ENCODE peak calls at places on chromosomes 13 and 19, in ten cellular contexts. One of them, this sample, is unnamed. For H3K27me3, the result is how much of the 10 kb centered on the place peaks cover.

GRCh38 chr19:39498262-39499081 is at the start of gene DLL3:
- DNase-seq in left lung: no peak
- DNase-seq in lower lobe of right lung: no peak
- DNase-seq in uterus: no peak
- DNase-seq in tibial artery: no peak
- DNase-seq in brain microvascular endothelial cell: peak
- DNase-seq in fibroblast of lung: no peak
- DNase-seq in dorsolateral prefrontal cortex: no peak
- DNase-seq in IMR-90: peak
- DNase-seq in CD4-positive, alpha-beta memory T cell: no peak
- DNase-seq in this sample: no peak

GRCh38 chr13:102650444-102650843 is 44.4 kb downstream of the METTL21C start:
- DNase-seq in uterus: no peak
- DNase-seq in fibroblast of lung: no peak
- DNase-seq in dorsolateral prefrontal cortex: no peak
- DNase-seq in lower lobe of right lung: no peak
- DNase-seq in IMR-90: no peak
- DNase-seq in left lung: no peak
- DNase-seq in brain microvascular endothelial cell: no peak
- DNase-seq in CD4-positive, alpha-beta memory T cell: no peak
- DNase-seq in tibial artery: no peak
- DNase-seq in this sample: no peak

GRCh38 chr19:7793493-7793892 is 30.4 kb downstream of the CLEC4M start:
- DNase-seq in brain microvascular endothelial cell: no peak
- DNase-seq in fibroblast of lung: no peak
- DNase-seq in left lung: no peak
- DNase-seq in uterus: no peak
- DNase-seq in IMR-90: no peak
- DNase-seq in lower lobe of right lung: no peak
- DNase-seq in CD4-positive, alpha-beta memory T cell: no peak
- DNase-seq in tibial artery: no peak
- DNase-seq in dorsolateral prefrontal cortex: no peak
- DNase-seq in this sample: no peak

GRCh38 chr13:111230385-111230930 is 90.0 kb upstream of the TEX29 start:
- DNase-seq in dorsolateral prefrontal cortex: no peak
- DNase-seq in uterus: no peak
- DNase-seq in tibial artery: no peak
- DNase-seq in CD4-positive, alpha-beta memory T cell: no peak
- DNase-seq in left lung: peak
- DNase-seq in lower lobe of right lung: no peak
- DNase-seq in brain microvascular endothelial cell: no peak
- DNase-seq in IMR-90: no peak
- DNase-seq in fibroblast of lung: no peak
- DNase-seq in this sample: no peak

GRCh38 chr13:100394005-100394695 is 194.4 kb downstream of the GGACT start:
- DNase-seq in lower lobe of right lung: no peak
- DNase-seq in brain microvascular endothelial cell: peak
- DNase-seq in uterus: no peak
- DNase-seq in dorsolateral prefrontal cortex: no peak
- DNase-seq in IMR-90: peak
- DNase-seq in CD4-positive, alpha-beta memory T cell: peak
- DNase-seq in fibroblast of lung: peak
- DNase-seq in left lung: no peak
- DNase-seq in tibial artery: no peak
- DNase-seq in this sample: no peak

GRCh38 chr19:4061178-4061682 is 5.5 kb downstream of the ZBTB7A start:
- DNase-seq in fibroblast of lung: no peak
- DNase-seq in uterus: peak
- DNase-seq in CD4-positive, alpha-beta memory T cell: no peak
- DNase-seq in lower lobe of right lung: peak
- DNase-seq in IMR-90: no peak
- DNase-seq in brain microvascular endothelial cell: no peak
- DNase-seq in tibial artery: peak
- DNase-seq in left lung: peak
- DNase-seq in dorsolateral prefrontal cortex: no peak
- DNase-seq in this sample: peak

GRCh38 chr19:44549507-44549906 is 20.0 kb upstream of the CEACAM20 start:
- DNase-seq in IMR-90: no peak
- DNase-seq in CD4-positive, alpha-beta memory T cell: no peak
- DNase-seq in dorsolateral prefrontal cortex: no peak
- DNase-seq in left lung: no peak
- DNase-seq in tibial artery: no peak
- DNase-seq in uterus: no peak
- DNase-seq in lower lobe of right lung: no peak
- DNase-seq in brain microvascular endothelial cell: no peak
- DNase-seq in fibroblast of lung: no peak
- DNase-seq in this sample: no peak

GRCh38 chr13:36282818-36283432 is 14.7 kb downstream of the CCDC169 start:
- DNase-seq in IMR-90: peak
- DNase-seq in brain microvascular endothelial cell: no peak
- DNase-seq in left lung: no peak
- DNase-seq in uterus: no peak
- DNase-seq in lower lobe of right lung: no peak
- DNase-seq in dorsolateral prefrontal cortex: no peak
- DNase-seq in CD4-positive, alpha-beta memory T cell: peak
- DNase-seq in tibial artery: no peak
- DNase-seq in fibroblast of lung: peak
- DNase-seq in this sample: no peak

GRCh38 chr19:41641879-41642485 is 15.1 kb upstream of the CEACAM4 start:
- DNase-seq in fibroblast of lung: peak
- DNase-seq in left lung: no peak
- DNase-seq in CD4-positive, alpha-beta memory T cell: peak
- DNase-seq in IMR-90: peak
- DNase-seq in tibial artery: no peak
- DNase-seq in uterus: no peak
- DNase-seq in dorsolateral prefrontal cortex: peak
- DNase-seq in lower lobe of right lung: peak
- DNase-seq in brain microvascular endothelial cell: peak
- DNase-seq in this sample: peak

GRCh38 chr13:33135097-33135496 is 118.9 kb downstream of the KL start:
- DNase-seq in uterus: no peak
- DNase-seq in CD4-positive, alpha-beta memory T cell: no peak
- DNase-seq in lower lobe of right lung: no peak
- DNase-seq in left lung: no peak
- DNase-seq in tibial artery: no peak
- DNase-seq in brain microvascular endothelial cell: no peak
- DNase-seq in IMR-90: no peak
- DNase-seq in fibroblast of lung: no peak
- DNase-seq in dorsolateral prefrontal cortex: no peak
- DNase-seq in this sample: no peak

GRCh38 chr19:41624515-41624914 is 2.4 kb downstream of the CEACAM4 start:
- DNase-seq in tibial artery: no peak
- DNase-seq in uterus: no peak
- DNase-seq in CD4-positive, alpha-beta memory T cell: no peak
- DNase-seq in dorsolateral prefrontal cortex: no peak
- DNase-seq in fibroblast of lung: no peak
- DNase-seq in IMR-90: no peak
- DNase-seq in lower lobe of right lung: no peak
- DNase-seq in left lung: no peak
- DNase-seq in brain microvascular endothelial cell: no peak
- DNase-seq in this sample: no peak

GRCh38 chr19:46350758-46351159 is 3.9 kb downstream of the PPP5C start:
- DNase-seq in tibial artery: no peak
- DNase-seq in dorsolateral prefrontal cortex: no peak
- DNase-seq in lower lobe of right lung: no peak
- DNase-seq in uterus: no peak
- DNase-seq in left lung: no peak
- DNase-seq in CD4-positive, alpha-beta memory T cell: no peak
- DNase-seq in fibroblast of lung: no peak
- DNase-seq in IMR-90: no peak
- DNase-seq in brain microvascular endothelial cell: no peak
- DNase-seq in this sample: no peak

GRCh38 chr13:51501592-51502205 is 48.9 kb upstream of the INTS6 start:
- DNase-seq in uterus: no peak
- DNase-seq in CD4-positive, alpha-beta memory T cell: no peak
- DNase-seq in dorsolateral prefrontal cortex: no peak
- DNase-seq in lower lobe of right lung: no peak
- DNase-seq in fibroblast of lung: peak
- DNase-seq in left lung: no peak
- DNase-seq in brain microvascular endothelial cell: no peak
- DNase-seq in tibial artery: no peak
- DNase-seq in IMR-90: peak
- DNase-seq in this sample: no peak

GRCh38 chr13:27504126-27504525 is 53.8 kb upstream of the MTIF3 start:
- DNase-seq in IMR-90: no peak
- DNase-seq in fibroblast of lung: no peak
- DNase-seq in CD4-positive, alpha-beta memory T cell: no peak
- DNase-seq in brain microvascular endothelial cell: no peak
- DNase-seq in left lung: no peak
- DNase-seq in dorsolateral prefrontal cortex: no peak
- DNase-seq in tibial artery: no peak
- DNase-seq in uterus: no peak
- DNase-seq in lower lobe of right lung: no peak
- DNase-seq in this sample: no peak
- H3K27ac ChIP-seq in IMR-90: no peak
- H3K27ac ChIP-seq in fibroblast of lung: no peak
- H3K27ac ChIP-seq in CD4-positive, alpha-beta memory T cell: no peak
- H3K27ac ChIP-seq in brain microvascular endothelial cell: no peak
- H3K27ac ChIP-seq in left lung: no peak
- H3K27ac ChIP-seq in dorsolateral prefrontal cortex: no peak
- H3K27ac ChIP-seq in tibial artery: no peak
- H3K27ac ChIP-seq in uterus: no peak
- H3K27ac ChIP-seq in lower lobe of right lung: no peak
- H3K27ac ChIP-seq in this sample: no peak

GRCh38 chr19:16265205-16265604 is 59.4 kb upstream of the KLF2 start:
- DNase-seq in IMR-90: no peak
- DNase-seq in CD4-positive, alpha-beta memory T cell: no peak
- DNase-seq in left lung: no peak
- DNase-seq in brain microvascular endothelial cell: no peak
- DNase-seq in fibroblast of lung: no peak
- DNase-seq in lower lobe of right lung: no peak
- DNase-seq in tibial artery: no peak
- DNase-seq in dorsolateral prefrontal cortex: no peak
- DNase-seq in uterus: no peak
- DNase-seq in this sample: no peak
- H3K27me3 ChIP-seq in IMR-90: under half
- H3K27me3 ChIP-seq in CD4-positive, alpha-beta memory T cell: under half
- H3K27me3 ChIP-seq in left lung: under half
- H3K27me3 ChIP-seq in brain microvascular endothelial cell: under half
- H3K27me3 ChIP-seq in fibroblast of lung: under half
- H3K27me3 ChIP-seq in lower lobe of right lung: under half
- H3K27me3 ChIP-seq in tibial artery: under half
- H3K27me3 ChIP-seq in dorsolateral prefrontal cortex: under half
- H3K27me3 ChIP-seq in uterus: under half
- H3K27me3 ChIP-seq in this sample: under half

GRCh38 chr13:46667687-46668281 is 114.8 kb downstream of the LRCH1 start:
- DNase-seq in left lung: no peak
- DNase-seq in CD4-positive, alpha-beta memory T cell: peak
- DNase-seq in tibial artery: no peak
- DNase-seq in brain microvascular endothelial cell: no peak
- DNase-seq in fibroblast of lung: no peak
- DNase-seq in lower lobe of right lung: no peak
- DNase-seq in uterus: no peak
- DNase-seq in IMR-90: no peak
- DNase-seq in dorsolateral prefrontal cortex: no peak
- DNase-seq in this sample: no peak

GRCh38 chr13:46668302-46668720 is 115.3 kb downstream of the LRCH1 start:
- DNase-seq in tibial artery: no peak
- DNase-seq in lower lobe of right lung: no peak
- DNase-seq in IMR-90: peak
- DNase-seq in dorsolateral prefrontal cortex: no peak
- DNase-seq in left lung: no peak
- DNase-seq in uterus: peak
- DNase-seq in CD4-positive, alpha-beta memory T cell: no peak
- DNase-seq in fibroblast of lung: peak
- DNase-seq in brain microvascular endothelial cell: peak
- DNase-seq in this sample: no peak

GRCh38 chr13:46665243-46665629 is 112.3 kb downstream of the LRCH1 start:
- DNase-seq in dorsolateral prefrontal cortex: no peak
- DNase-seq in CD4-positive, alpha-beta memory T cell: no peak
- DNase-seq in fibroblast of lung: no peak
- DNase-seq in IMR-90: no peak
- DNase-seq in brain microvascular endothelial cell: no peak
- DNase-seq in lower lobe of right lung: no peak
- DNase-seq in tibial artery: no peak
- DNase-seq in left lung: no peak
- DNase-seq in uterus: no peak
- DNase-seq in this sample: no peak

GRCh38 chr13:46665630-46666482 is 112.9 kb downstream of the LRCH1 start:
- DNase-seq in fibroblast of lung: no peak
- DNase-seq in uterus: no peak
- DNase-seq in tibial artery: no peak
- DNase-seq in left lung: no peak
- DNase-seq in IMR-90: no peak
- DNase-seq in CD4-positive, alpha-beta memory T cell: no peak
- DNase-seq in brain microvascular endothelial cell: no peak
- DNase-seq in lower lobe of right lung: no peak
- DNase-seq in dorsolateral prefrontal cortex: no peak
- DNase-seq in this sample: no peak

DNA sequence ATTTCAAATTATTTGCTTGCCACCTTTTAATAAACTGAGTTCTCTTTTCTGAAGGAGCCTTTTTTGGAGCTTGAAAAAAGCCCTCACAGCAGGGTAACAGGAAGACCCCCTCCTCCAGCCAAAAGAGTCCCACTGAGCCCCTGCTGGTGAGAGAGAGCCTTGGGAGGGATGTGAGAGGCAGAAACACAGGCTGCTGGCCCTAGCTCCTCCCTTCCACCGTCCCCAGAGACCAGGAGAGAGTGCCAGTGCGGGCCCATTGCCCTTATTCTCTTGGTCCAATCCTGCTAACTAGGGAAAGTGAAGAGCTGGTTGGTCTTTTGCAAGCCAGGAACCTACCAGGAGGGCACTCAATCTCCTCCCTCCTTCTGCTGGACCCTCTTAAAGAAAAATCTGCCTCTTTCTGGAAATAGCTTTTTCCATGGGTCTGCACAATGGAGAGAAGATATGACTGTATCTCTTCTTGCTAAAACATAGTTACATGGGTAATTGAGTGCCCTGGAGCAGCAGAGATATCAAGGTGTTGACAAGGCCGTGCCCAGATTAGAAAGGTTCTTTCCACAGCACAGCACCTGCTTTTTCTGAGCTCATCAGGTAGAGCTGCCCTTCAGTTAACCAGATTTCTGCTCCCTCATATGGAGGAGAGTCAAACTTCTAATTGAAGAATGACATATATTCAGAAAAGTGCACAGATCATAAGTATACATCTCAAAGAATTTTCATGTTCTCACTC is 113.9 kb downstream of the LRCH1 start:
- DNase-seq in brain microvascular endothelial cell: no peak
- DNase-seq in tibial artery: peak
- DNase-seq in IMR-90: no peak
- DNase-seq in fibroblast of lung: no peak
- DNase-seq in dorsolateral prefrontal cortex: no peak
- DNase-seq in lower lobe of right lung: no peak
- DNase-seq in left lung: no peak
- DNase-seq in CD4-positive, alpha-beta memory T cell: no peak
- DNase-seq in uterus: no peak
- DNase-seq in this sample: no peak
- H3K27ac ChIP-seq in brain microvascular endothelial cell: no peak
- H3K27ac ChIP-seq in tibial artery: peak
- H3K27ac ChIP-seq in IMR-90: no peak
- H3K27ac ChIP-seq in fibroblast of lung: no peak
- H3K27ac ChIP-seq in dorsolateral prefrontal cortex: no peak
- H3K27ac ChIP-seq in lower lobe of right lung: peak
- H3K27ac ChIP-seq in left lung: no peak
- H3K27ac ChIP-seq in CD4-positive, alpha-beta memory T cell: no peak
- H3K27ac ChIP-seq in uterus: peak
- H3K27ac ChIP-seq in this sample: no peak

DNA sequence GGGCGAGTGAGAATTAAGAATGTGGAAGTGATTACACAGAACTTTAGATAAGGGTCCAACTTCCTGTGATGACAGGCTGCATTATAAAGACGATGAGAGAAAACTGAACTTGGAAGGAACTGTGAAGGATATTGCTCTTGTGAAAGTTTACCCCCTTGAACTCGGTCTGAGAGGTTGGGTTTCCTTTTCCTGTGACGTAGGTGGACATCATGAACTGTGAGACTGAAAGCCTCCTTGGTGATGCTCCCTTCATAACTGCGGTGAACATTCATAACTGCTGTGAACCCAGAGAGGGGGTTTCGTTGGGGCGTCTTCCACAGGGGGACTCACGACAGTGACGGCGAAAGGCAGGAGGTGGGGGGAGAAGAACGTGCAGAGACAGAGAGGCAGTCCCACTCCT is 1.9 kb upstream of the FFAR2 start:
- DNase-seq in lower lobe of right lung: no peak
- DNase-seq in fibroblast of lung: no peak
- DNase-seq in IMR-90: no peak
- DNase-seq in uterus: no peak
- DNase-seq in brain microvascular endothelial cell: no peak
- DNase-seq in dorsolateral prefrontal cortex: no peak
- DNase-seq in CD4-positive, alpha-beta memory T cell: peak
- DNase-seq in left lung: no peak
- DNase-seq in tibial artery: no peak
- DNase-seq in this sample: no peak
- H3K27me3 ChIP-seq in lower lobe of right lung: under half
- H3K27me3 ChIP-seq in fibroblast of lung: under half
- H3K27me3 ChIP-seq in IMR-90: under half
- H3K27me3 ChIP-seq in uterus: under half
- H3K27me3 ChIP-seq in brain microvascular endothelial cell: under half
- H3K27me3 ChIP-seq in dorsolateral prefrontal cortex: under half
- H3K27me3 ChIP-seq in CD4-positive, alpha-beta memory T cell: under half
- H3K27me3 ChIP-seq in left lung: under half
- H3K27me3 ChIP-seq in tibial artery: under half
- H3K27me3 ChIP-seq in this sample: under half